ENCODE peak calls at places on chromosome X, in six cellular contexts. J is activated T-cell treated with anti-CD3 and anti-CD28 coated beads, Interleukin-2, amount 50 U/mL, for 72 hours; D is NCI-H82; B is fibroblast of mammary gland; V is activated CD8-positive, alpha-beta memory T cell treated with anti-CD3 and anti-CD28 coated beads for 48 hours; U is pancreas. F is an unnamed sample.

GRCh38 chrX:130482871-130483270 is 81.1 kb downstream of the RBMX2 start:
- DNase-seq in D (peak; percentile 58), V (no peak), B (no peak), J (no peak), U (no peak), F (no peak)

GRCh38 chrX:155767101-155767878 is 113.9 kb upstream of the VAMP7 start:
- DNase-seq in B (peak; percentile 77), J (peak; percentile 7), U (peak; percentile 42), D (peak; percentile 86), V (no peak), F (peak; percentile 0)

GRCh38 chrX:113384628-113385027 is 544.0 kb upstream of the AMOT start:
- DNase-seq in U (no peak), J (no peak), D (no peak), V (no peak), B (peak; percentile 91), F (no peak)

GRCh38 chrX:77446029-77446585 is 1.1 kb upstream of the FGF16 start:
- DNase-seq in J (peak; percentile 22), D (no peak), U (no peak), B (no peak), V (no peak), F (no peak)

GRCh38 chrX:106774981-106775380 is 27.5 kb upstream of the TBC1D8B start:
- DNase-seq in V (no peak), U (no peak), B (no peak), D (no peak), J (no peak), F (no peak)

GRCh38 chrX:34909151-34909550 is 33.4 kb upstream of the FAM47B start:
- DNase-seq in J (no peak), U (no peak), D (no peak), V (no peak), B (peak; percentile 33), F (no peak)

GRCh38 chrX:53093748-53094583 is at the start of gene KANTR:
- DNase-seq in J (peak; percentile 79), B (peak; percentile 94), U (peak; percentile 89), D (peak; percentile 99), V (peak; percentile 39), F (peak; percentile 75)

GRCh38 chrX:17707731-17708130 is 29.6 kb upstream of the SCML1 start:
- DNase-seq in B (no peak), V (no peak), U (no peak), J (no peak), D (no peak), F (no peak)

GRCh38 chrX:46653482-46653881 is 79.9 kb downstream of the CHST7 start:
- DNase-seq in J (no peak), V (no peak), U (no peak), B (no peak), D (peak; percentile 47), F (no peak)

GRCh38 chrX:68995780-68996551 is 167.1 kb downstream of the EFNB1 start:
- DNase-seq in V (no peak), U (no peak), D (no peak), J (no peak), B (peak; percentile 70), F (no peak)

GRCh38 chrX:41335590-41336331 is 1.8 kb downstream of the DDX3X start:
- DNase-seq in U (no peak), V (no peak), J (no peak), B (peak; percentile 91), D (no peak), F (no peak)

GRCh38 chrX:843306-843705 is 212.7 kb downstream of the SHOX start:
- DNase-seq in J (no peak), D (peak; percentile 8), U (no peak), B (no peak), V (no peak), F (no peak)

GRCh38 chrX:45479835-45480422 is 279.3 kb upstream of the DIPK2B start:
- DNase-seq in B (peak; percentile 95), J (no peak), V (no peak), U (no peak), D (no peak), F (no peak)

GRCh38 chrX:45172890-45173289 is 27.8 kb downstream of the DIPK2B start:
- DNase-seq in D (no peak), U (no peak), V (no peak), J (peak; percentile 20), B (peak; percentile 69), F (no peak)

GRCh38 chrX:2325076-2325784 is 175.5 kb downstream of the DHRSX start:
- DNase-seq in J (peak; percentile 1), B (peak; percentile 92), U (peak; percentile 75), D (no peak), V (no peak), F (peak; percentile 45)

F was measured in T-helper 22 cell.